ENCODE peak calls at places on chromosomes 2 and 18, in five cellular contexts. A is suprapubic skin; X is adrenal gland; D is stimulated activated CD4-positive, alpha-beta T cell treated with anti-CD3 and anti-CD28 coated beads, Interleukin-4, amount 100 ng/mL, for 4 hours; R is bronchial epithelial cell. B is an unnamed sample.
A peak's percentile ranks its signal among the peaks of the same experiment; 100 is the strongest.

GRCh38 chr2:9230881-9231280 is 24.3 kb downstream of the ASAP2 start:
- DNase-seq in A (no peak), X (no peak), D (no peak), R (no peak), B (peak; percentile 63)

GRCh38 chr2:27776097-27776496 is 4.6 kb downstream of the MRPL33 start:
- DNase-seq in A (no peak), X (peak; percentile 93), D (no peak), R (no peak), B (peak; percentile 52)

GRCh38 chr18:10329116-10329515 is 125.3 kb upstream of the APCDD1 start:
- DNase-seq in A (no peak), X (no peak), D (no peak), R (peak; percentile 32), B (no peak)

GRCh38 chr2:192002418-192002817 is 155.5 kb upstream of the CAVIN2 start:
- DNase-seq in A (no peak), X (no peak), D (no peak), R (no peak), B (peak; percentile 18)

GRCh38 chr18:24504401-24504800 is 44.0 kb downstream of the HRH4 start:
- DNase-seq in A (no peak), X (no peak), D (no peak), R (peak; percentile 18), B (no peak)

GRCh38 chr18:79242246-79242645 is 153.5 kb upstream of the NFATC1 start:
- DNase-seq in A (no peak), X (no peak), D (no peak), R (no peak), B (peak; percentile 49)

GRCh38 chr2:190871539-190871938 is 9.1 kb upstream of the GLS start:
- DNase-seq in A (no peak), X (no peak), D (no peak), R (no peak), B (no peak)

GRCh38 chr2:83730258-83730657 is 728.8 kb downstream of the SUCLG1 start:
- DNase-seq in A (no peak), X (no peak), D (no peak), R (peak; percentile 32), B (no peak)

GRCh38 chr2:101277111-101277510 is 24.4 kb downstream of the CNOT11 start:
- DNase-seq in A (no peak), X (no peak), D (no peak), R (peak; percentile 80), B (no peak)

GRCh38 chr2:17300141-17300540 is 218.1 kb downstream of the RAD51AP2 start:
- DNase-seq in A (no peak), X (no peak), D (no peak), R (peak; percentile 98), B (peak; percentile 70)

GRCh38 chr18:379665-380356 is 112.0 kb upstream of the THOC1 start:
- DNase-seq in A (no peak), X (peak; percentile 47), D (no peak), R (no peak), B (no peak)

GRCh38 chr18:3605562-3606443 is 155.8 kb downstream of the TGIF1 start:
- DNase-seq in A (no peak), X (peak; percentile 46), D (no peak), R (peak; percentile 36), B (peak; percentile 44)

GRCh38 chr2:75577280-75577679 is 16.5 kb upstream of the EVA1A start:
- DNase-seq in A (no peak), X (no peak), D (no peak), R (peak; percentile 73), B (no peak)

GRCh38 chr2:208175069-208175842 is 11.9 kb upstream of the CRYGA start:
- DNase-seq in A (peak; percentile 71), X (peak; percentile 92), D (peak; percentile 38), R (peak; percentile 67), B (peak; percentile 76)

GRCh38 chr2:205405752-205406151 is 276.5 kb upstream of the NRP2 start:
- DNase-seq in A (no peak), X (no peak), D (no peak), R (peak; percentile 52), B (no peak)

GRCh38 chr2:43623052-43623451 is 14.0 kb upstream of the PLEKHH2 start:
- DNase-seq in A (no peak), X (peak; percentile 26), D (no peak), R (no peak), B (no peak)

GRCh38 chr2:20216130-20217025 is 8.6 kb downstream of the SDC1 start:
- DNase-seq in A (peak; percentile 54), X (no peak), D (no peak), R (peak; percentile 43), B (no peak)

GRCh38 chr2:56215911-56216310 is 32.1 kb downstream of the CCDC85A start:
- DNase-seq in A (no peak), X (no peak), D (no peak), R (no peak), B (no peak)

GRCh38 chr2:178756843-178757242 is 50.4 kb downstream of the TTN start:
- DNase-seq in A (no peak), X (no peak), D (no peak), R (peak; percentile 78), B (peak; percentile 21)

GRCh38 chr2:148044322-148044721 is 23.4 kb downstream of the MBD5 start:
- DNase-seq in A (no peak), X (no peak), D (no peak), R (peak; percentile 73), B (peak; percentile 70)

GRCh38 chr2:150783015-150783414 is 295.5 kb upstream of the RND3 start:
- DNase-seq in A (no peak), X (no peak), D (no peak), R (no peak), B (no peak)